ENCODE peak calls at places on chromosomes 12 and 14, in four cellular contexts. One of them, this sample, is unnamed.

GRCh38 chr12:14893471-14894250 is 8.0 kb upstream of the MGP start:
- DNase-seq in PC-3: no peak
- DNase-seq in myocyte: no peak
- DNase-seq in T follicular helper cell: no peak
- DNase-seq in this sample: no peak

GRCh38 chr14:89848165-89848564 is 106.4 kb downstream of the EFCAB11 start:
- DNase-seq in PC-3: no peak
- DNase-seq in myocyte: no peak
- DNase-seq in T follicular helper cell: no peak
- DNase-seq in this sample: no peak

GRCh38 chr14:101480747-101481530 is 80.4 kb upstream of the DIO3 start:
- DNase-seq in myocyte: no peak
- DNase-seq in PC-3: peak
- DNase-seq in T follicular helper cell: no peak
- DNase-seq in this sample: peak

GRCh38 chr14:89013098-89013504 is 188.7 kb downstream of the TTC8 start:
- DNase-seq in PC-3: peak
- DNase-seq in T follicular helper cell: no peak
- DNase-seq in myocyte: no peak
- DNase-seq in this sample: no peak

GRCh38 chr14:65096323-65097089 is 5.8 kb downstream of the MAX start:
- DNase-seq in myocyte: peak
- DNase-seq in PC-3: no peak
- DNase-seq in T follicular helper cell: no peak
- DNase-seq in this sample: no peak

GRCh38 chr12:78406776-78407335 is 457.7 kb upstream of the SYT1 start:
- DNase-seq in PC-3: no peak
- DNase-seq in myocyte: no peak
- DNase-seq in T follicular helper cell: no peak
- DNase-seq in this sample: no peak

GRCh38 chr14:77123381-77124344 is 17.9 kb downstream of the ZDHHC22 start:
- DNase-seq in T follicular helper cell: no peak
- DNase-seq in PC-3: peak
- DNase-seq in myocyte: no peak
- DNase-seq in this sample: peak

GRCh38 chr12:46493352-46494209 is 121.0 kb upstream of the SLC38A2 start:
- DNase-seq in myocyte: no peak
- DNase-seq in T follicular helper cell: no peak
- DNase-seq in PC-3: peak
- DNase-seq in this sample: peak

GRCh38 chr14:90682615-90683014 is 133.6 kb downstream of the TTC7B start:
- DNase-seq in PC-3: no peak
- DNase-seq in myocyte: no peak
- DNase-seq in T follicular helper cell: no peak
- DNase-seq in this sample: no peak

GRCh38 chr14:103501921-103502669 is 20.5 kb downstream of the CKB start:
- DNase-seq in PC-3: no peak
- DNase-seq in myocyte: peak
- DNase-seq in T follicular helper cell: no peak
- DNase-seq in this sample: no peak

GRCh38 chr12:47828008-47828966 is 8.6 kb upstream of the HDAC7 start:
- DNase-seq in T follicular helper cell: no peak
- DNase-seq in myocyte: no peak
- DNase-seq in PC-3: no peak
- DNase-seq in this sample: no peak

GRCh38 chr12:131242741-131243496 is 289.2 kb downstream of the ADGRD1 start:
- DNase-seq in T follicular helper cell: no peak
- DNase-seq in PC-3: peak
- DNase-seq in myocyte: no peak
- DNase-seq in this sample: peak

GRCh38 chr12:130041983-130042812 is 120.1 kb upstream of the FZD10 start:
- DNase-seq in PC-3: no peak
- DNase-seq in myocyte: no peak
- DNase-seq in T follicular helper cell: no peak
- DNase-seq in this sample: no peak

GRCh38 chr12:16359512-16360491 is 12.4 kb downstream of the MGST1 start:
- DNase-seq in myocyte: peak
- DNase-seq in PC-3: peak
- DNase-seq in T follicular helper cell: no peak
- DNase-seq in this sample: no peak

GRCh38 chr12:124392271-124392990 is 97.5 kb downstream of the RFLNA start:
- DNase-seq in myocyte: peak
- DNase-seq in T follicular helper cell: no peak
- DNase-seq in PC-3: no peak
- DNase-seq in this sample: no peak

GRCh38 chr12:124136796-124137195 is 158.1 kb upstream of the RFLNA start:
- DNase-seq in PC-3: no peak
- DNase-seq in myocyte: no peak
- DNase-seq in T follicular helper cell: no peak
- DNase-seq in this sample: peak

GRCh38 chr12:114248527-114248926 is 157.4 kb downstream of the TBX5 start:
- DNase-seq in PC-3: peak
- DNase-seq in myocyte: no peak
- DNase-seq in T follicular helper cell: no peak
- DNase-seq in this sample: no peak

GRCh38 chr12:87866602-87867292 is 162.5 kb downstream of the C12orf50 start:
- DNase-seq in T follicular helper cell: no peak
- DNase-seq in myocyte: peak
- DNase-seq in PC-3: peak
- DNase-seq in this sample: no peak

GRCh38 chr14:58098507-58098906 is 53.5 kb downstream of the ARMH4 start:
- DNase-seq in T follicular helper cell: no peak
- DNase-seq in PC-3: peak
- DNase-seq in myocyte: no peak
- DNase-seq in this sample: no peak

GRCh38 chr14:73723799-73724621 is 9.8 kb upstream of the PNMA1 start:
- DNase-seq in myocyte: peak
- DNase-seq in PC-3: peak
- DNase-seq in T follicular helper cell: no peak
- DNase-seq in this sample: peak